ENCODE peak calls at places on chromosomes 16 and 17, in seven cellular contexts. One of them, this sample, is unnamed.

GRCh38 chr16:79607587-79607986 is 7.0 kb upstream of the MAF start:
- DNase-seq in HCT116: no peak
- DNase-seq in GM12878: no peak
- DNase-seq in H1: no peak
- DNase-seq in SK-N-SH: no peak
- DNase-seq in K562: no peak
- DNase-seq in HepG2: no peak
- DNase-seq in this sample: no peak

GRCh38 chr16:73019456-73020362 is 28.2 kb downstream of the ZFHX3 start:
- DNase-seq in HCT116: peak; percentile 45
- DNase-seq in K562: no peak
- DNase-seq in SK-N-SH: no peak
- DNase-seq in H1: no peak
- DNase-seq in GM12878: no peak
- DNase-seq in HepG2: no peak
- DNase-seq in this sample: no peak

GRCh38 chr16:67825119-67825518 is 17.0 kb upstream of the THAP11 start:
- DNase-seq in SK-N-SH: no peak
- DNase-seq in HCT116: no peak
- DNase-seq in GM12878: no peak
- DNase-seq in HepG2: no peak
- DNase-seq in K562: no peak
- DNase-seq in H1: no peak
- DNase-seq in this sample: no peak

GRCh38 chr16:87201052-87201451 is 116.1 kb downstream of the C16orf95 start:
- DNase-seq in SK-N-SH: no peak
- DNase-seq in HCT116: no peak
- DNase-seq in HepG2: no peak
- DNase-seq in K562: no peak
- DNase-seq in H1: no peak
- DNase-seq in GM12878: no peak
- DNase-seq in this sample: no peak

GRCh38 chr16:87850009-87851006 is 19.0 kb downstream of the SLC7A5 start:
- DNase-seq in SK-N-SH: peak; percentile 91
- DNase-seq in HCT116: no peak
- DNase-seq in K562: peak; percentile 75
- DNase-seq in GM12878: no peak
- DNase-seq in HepG2: peak; percentile 91
- DNase-seq in H1: peak; percentile 94
- DNase-seq in this sample: no peak

GRCh38 chr17:72560303-72561247 is 439.8 kb downstream of the SOX9 start:
- DNase-seq in H1: peak; percentile 82
- DNase-seq in GM12878: no peak
- DNase-seq in HCT116: peak; percentile 61
- DNase-seq in HepG2: peak; percentile 68
- DNase-seq in SK-N-SH: peak; percentile 88
- DNase-seq in K562: peak; percentile 77
- DNase-seq in this sample: no peak

GRCh38 chr17:19397556-19398041 is 10.6 kb upstream of the MFAP4 start:
- DNase-seq in K562: no peak
- DNase-seq in SK-N-SH: no peak
- DNase-seq in GM12878: no peak
- DNase-seq in HCT116: no peak
- DNase-seq in H1: peak; percentile 72
- DNase-seq in HepG2: peak; percentile 49
- DNase-seq in this sample: no peak

GRCh38 chr17:38870259-38871165 is 654 bp downstream of the LASP1 start:
- DNase-seq in HCT116: no peak
- DNase-seq in H1: peak; percentile 79
- DNase-seq in GM12878: no peak
- DNase-seq in SK-N-SH: peak; percentile 83
- DNase-seq in K562: peak; percentile 86
- DNase-seq in HepG2: peak; percentile 40
- DNase-seq in this sample: no peak

GRCh38 chr17:81502471-81503017 is 10.1 kb downstream of the ACTG1 start:
- DNase-seq in GM12878: no peak
- DNase-seq in SK-N-SH: no peak
- DNase-seq in H1: no peak
- DNase-seq in HCT116: no peak
- DNase-seq in HepG2: no peak
- DNase-seq in K562: no peak
- DNase-seq in this sample: no peak

GRCh38 chr16:10681310-10682308 is 13.1 kb downstream of the TEKT5 start:
- DNase-seq in GM12878: no peak
- DNase-seq in HCT116: no peak
- DNase-seq in H1: no peak
- DNase-seq in SK-N-SH: no peak
- DNase-seq in K562: no peak
- DNase-seq in HepG2: no peak
- DNase-seq in this sample: no peak

GRCh38 chr16:670485-671352 is 2.8 kb downstream of the RHOT2 start:
- DNase-seq in HepG2: no peak
- DNase-seq in GM12878: no peak
- DNase-seq in K562: no peak
- DNase-seq in HCT116: no peak
- DNase-seq in SK-N-SH: no peak
- DNase-seq in H1: no peak
- DNase-seq in this sample: no peak

GRCh38 chr17:28896491-28896883 is 1.0 kb downstream of the FLOT2 start:
- DNase-seq in GM12878: no peak
- DNase-seq in H1: no peak
- DNase-seq in HCT116: no peak
- DNase-seq in SK-N-SH: peak; percentile 38
- DNase-seq in HepG2: no peak
- DNase-seq in K562: no peak
- DNase-seq in this sample: no peak

GRCh38 chr17:27762527-27763305 is 37.6 kb downstream of the NOS2 start:
- DNase-seq in H1: peak; percentile 72
- DNase-seq in HepG2: no peak
- DNase-seq in SK-N-SH: no peak
- DNase-seq in K562: no peak
- DNase-seq in HCT116: no peak
- DNase-seq in GM12878: no peak
- DNase-seq in this sample: no peak

GRCh38 chr17:74417178-74418045 is 14.5 kb upstream of the GPRC5C start:
- DNase-seq in K562: no peak
- DNase-seq in SK-N-SH: no peak
- DNase-seq in GM12878: peak; percentile 56
- DNase-seq in H1: no peak
- DNase-seq in HepG2: peak; percentile 89
- DNase-seq in HCT116: peak; percentile 98
- DNase-seq in this sample: no peak

GRCh38 chr16:17345043-17345442 is 125.7 kb downstream of the XYLT1 start:
- DNase-seq in K562: no peak
- DNase-seq in HCT116: no peak
- DNase-seq in HepG2: no peak
- DNase-seq in H1: no peak
- DNase-seq in SK-N-SH: no peak
- DNase-seq in GM12878: no peak
- DNase-seq in this sample: no peak

GRCh38 chr17:50918933-50919296 is 52.8 kb upstream of the TOB1 start:
- DNase-seq in K562: no peak
- DNase-seq in SK-N-SH: peak; percentile 59
- DNase-seq in GM12878: no peak
- DNase-seq in HCT116: no peak
- DNase-seq in HepG2: no peak
- DNase-seq in H1: no peak
- DNase-seq in this sample: no peak

GRCh38 chr16:9092282-9092962 is 978 bp downstream of the HAPSTR1 start:
- DNase-seq in GM12878: no peak
- DNase-seq in SK-N-SH: peak; percentile 73
- DNase-seq in K562: peak; percentile 42
- DNase-seq in H1: peak; percentile 75
- DNase-seq in HCT116: no peak
- DNase-seq in HepG2: peak; percentile 41
- DNase-seq in this sample: no peak

DNA sequence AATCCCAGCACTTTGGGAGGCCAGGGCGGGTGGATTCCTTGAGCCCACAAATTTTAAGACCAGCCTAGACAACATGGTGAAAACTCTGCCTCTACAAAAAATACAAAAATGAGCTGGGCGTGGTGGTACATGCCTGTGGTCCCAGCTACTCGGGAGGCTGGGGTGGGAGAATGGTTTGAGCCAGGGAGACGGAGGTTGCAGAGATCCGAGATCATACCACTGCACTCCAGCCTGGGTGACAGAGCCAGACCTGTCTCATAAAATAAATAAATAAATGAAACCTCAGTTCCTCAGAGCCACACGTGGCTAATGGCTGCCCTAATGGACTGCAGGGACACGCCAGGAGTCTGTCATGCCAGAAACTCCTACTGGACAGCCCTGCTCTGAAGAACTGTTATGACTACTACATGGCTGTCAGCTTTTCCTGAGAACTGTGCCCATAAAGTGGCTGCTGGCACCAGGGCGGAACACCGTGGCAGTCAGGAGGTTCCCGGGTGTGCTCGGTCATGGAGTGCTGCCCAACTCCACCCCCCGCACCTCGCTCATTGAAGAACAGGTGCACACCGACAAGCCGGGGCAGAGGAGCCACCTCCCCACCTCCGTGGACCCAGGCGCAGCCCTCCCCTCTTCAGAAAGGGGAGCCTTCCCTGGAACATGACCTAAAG is 4.3 kb downstream of the TMEM11 start:
- DNase-seq in HepG2: no peak
- DNase-seq in K562: no peak
- DNase-seq in H1: no peak
- DNase-seq in SK-N-SH: no peak
- DNase-seq in HCT116: no peak
- DNase-seq in GM12878: no peak
- DNase-seq in this sample: no peak
- TF ChIP-seq SIN3A in HepG2: no peak
- TF ChIP-seq SIN3A in K562: no peak
- TF ChIP-seq SIN3A in H1: no peak
- TF ChIP-seq SIN3A in SK-N-SH: no peak
- TF ChIP-seq SIN3A in HCT116: no peak
- TF ChIP-seq SIN3A in GM12878: no peak
- TF ChIP-seq SIN3A in this sample: no peak

GRCh38 chr17:4163951-4164350 is 21.0 kb downstream of the CYB5D2 start:
- DNase-seq in HepG2: no peak
- DNase-seq in GM12878: no peak
- DNase-seq in H1: no peak
- DNase-seq in SK-N-SH: no peak
- DNase-seq in HCT116: no peak
- DNase-seq in K562: peak; percentile 29
- DNase-seq in this sample: no peak
- TF ChIP-seq SIN3A in HepG2: no peak
- TF ChIP-seq SIN3A in GM12878: no peak
- TF ChIP-seq SIN3A in H1: no peak
- TF ChIP-seq SIN3A in SK-N-SH: no peak
- TF ChIP-seq SIN3A in HCT116: no peak
- TF ChIP-seq SIN3A in K562: no peak
- TF ChIP-seq SIN3A in this sample: no peak

GRCh38 chr16:70687671-70688265 is 1.9 kb upstream of the MTSS2 start:
- DNase-seq in HepG2: no peak
- DNase-seq in GM12878: no peak
- DNase-seq in HCT116: no peak
- DNase-seq in H1: no peak
- DNase-seq in K562: no peak
- DNase-seq in SK-N-SH: no peak
- DNase-seq in this sample: no peak

GRCh38 chr16:70688266-70688742 is 2.5 kb upstream of the MTSS2 start:
- DNase-seq in H1: no peak
- DNase-seq in HCT116: no peak
- DNase-seq in K562: no peak
- DNase-seq in GM12878: no peak
- DNase-seq in HepG2: no peak
- DNase-seq in SK-N-SH: peak; percentile 77
- DNase-seq in this sample: no peak

GRCh38 chr16:70689970-70690905 is 4.4 kb upstream of the MTSS2 start:
- DNase-seq in SK-N-SH: no peak
- DNase-seq in GM12878: no peak
- DNase-seq in K562: no peak
- DNase-seq in HepG2: no peak
- DNase-seq in H1: no peak
- DNase-seq in HCT116: no peak
- DNase-seq in this sample: no peak

GRCh38 chr16:70687172-70687531 is 1.3 kb upstream of the MTSS2 start:
- DNase-seq in H1: no peak
- DNase-seq in SK-N-SH: no peak
- DNase-seq in HepG2: no peak
- DNase-seq in HCT116: no peak
- DNase-seq in GM12878: no peak
- DNase-seq in K562: peak; percentile 32
- DNase-seq in this sample: no peak

DNA sequence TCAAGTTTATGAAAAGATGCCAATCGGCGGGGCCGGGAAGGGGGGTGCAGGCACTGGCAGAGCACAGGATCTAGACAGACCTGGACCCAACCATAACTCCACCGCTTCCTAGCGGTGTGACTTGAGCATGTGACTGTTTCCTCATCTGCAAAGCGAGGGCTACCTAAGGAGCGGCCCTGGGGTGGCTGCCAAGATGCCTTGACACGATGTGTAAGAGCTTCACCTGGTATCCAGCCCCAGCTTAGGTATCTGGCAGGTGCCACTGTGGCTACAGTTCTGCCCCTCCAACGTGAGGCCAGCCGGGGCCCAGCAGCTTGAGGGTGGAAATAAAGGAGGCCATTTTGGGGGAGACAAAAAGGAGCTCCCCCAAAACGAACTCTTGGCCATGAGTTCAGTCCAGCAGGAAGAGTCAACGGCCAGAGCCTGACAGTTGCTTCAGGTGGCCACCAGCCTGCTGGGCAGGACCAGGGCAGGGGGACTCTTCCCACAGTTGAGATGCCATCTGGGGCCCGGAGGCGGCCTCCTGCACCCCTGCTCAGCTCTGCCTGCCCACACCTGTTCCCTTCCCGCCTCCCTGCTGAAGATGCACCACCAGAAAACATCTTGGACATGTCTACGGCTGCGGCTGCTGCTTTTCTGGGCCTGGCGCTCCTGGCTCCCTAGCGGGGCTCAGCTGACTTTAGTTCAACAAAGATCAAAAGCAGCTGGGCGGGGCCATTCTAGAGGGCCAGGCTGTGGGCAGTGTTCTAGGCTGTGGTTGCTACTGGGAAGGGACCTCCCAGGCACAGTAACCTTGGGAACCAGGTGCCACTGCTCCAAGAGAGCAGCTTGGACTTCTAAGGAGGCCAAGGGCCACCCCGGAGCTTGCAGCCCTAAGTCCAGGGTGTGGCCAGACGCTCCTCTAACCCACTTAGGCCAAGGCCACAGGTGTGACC is 3.4 kb upstream of the MTSS2 start:
- DNase-seq in HCT116: no peak
- DNase-seq in HepG2: peak; percentile 87
- DNase-seq in K562: no peak
- DNase-seq in H1: no peak
- DNase-seq in SK-N-SH: no peak
- DNase-seq in GM12878: no peak
- DNase-seq in this sample: no peak
- TF ChIP-seq SIN3A in HCT116: no peak
- TF ChIP-seq SIN3A in HepG2: no peak
- TF ChIP-seq SIN3A in K562: no peak
- TF ChIP-seq SIN3A in H1: no peak
- TF ChIP-seq SIN3A in SK-N-SH: no peak
- TF ChIP-seq SIN3A in GM12878: no peak
- TF ChIP-seq SIN3A in this sample: no peak

DNA sequence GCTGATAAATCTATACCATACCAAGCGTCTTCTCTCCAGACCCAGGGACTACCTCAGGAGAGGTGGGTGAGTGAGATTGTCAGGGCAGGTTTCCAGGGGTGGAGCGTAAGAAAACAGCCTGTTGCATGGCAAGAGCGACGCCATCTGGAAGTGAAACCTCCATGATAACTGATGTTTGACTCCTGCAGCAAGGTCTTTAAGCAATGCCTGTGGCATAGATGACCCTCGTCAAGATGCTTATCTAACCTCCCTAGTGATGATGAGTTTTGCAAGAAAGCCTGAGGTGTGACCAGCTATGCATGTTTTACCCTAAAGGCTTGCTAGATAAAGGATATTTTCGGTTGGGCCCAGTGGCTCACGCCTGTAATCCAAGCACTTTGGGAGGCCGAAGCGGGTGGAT is 71.6 kb downstream of the GSG1L start:
- DNase-seq in HepG2: no peak
- DNase-seq in HCT116: no peak
- DNase-seq in SK-N-SH: no peak
- DNase-seq in H1: no peak
- DNase-seq in GM12878: no peak
- DNase-seq in K562: no peak
- DNase-seq in this sample: no peak
- TF ChIP-seq SIN3A in HepG2: no peak
- TF ChIP-seq SIN3A in HCT116: no peak
- TF ChIP-seq SIN3A in SK-N-SH: no peak
- TF ChIP-seq SIN3A in H1: no peak
- TF ChIP-seq SIN3A in GM12878: no peak
- TF ChIP-seq SIN3A in K562: no peak
- TF ChIP-seq SIN3A in this sample: no peak

This sample was measured in Panc1.